ENCODE peak calls at places on chromosomes 2 and 18, in six cellular contexts. G, D, C, O, L and E are unnamed samples.
A peak's percentile ranks its signal among the peaks of the same experiment; 100 is the strongest.

GRCh38 chr2:238601433-238602222 is 174.9 kb downstream of the ASB1 start:
- DNase-seq in G (no peak), D (no peak), O (peak; percentile 88), L (no peak), C (no peak), E (no peak)

GRCh38 chr2:172865422-172865821 is 129.8 kb downstream of the RAPGEF4 start:
- DNase-seq in L (peak; percentile 11), O (no peak), G (no peak), C (no peak), D (no peak), E (no peak)

GRCh38 chr2:53913721-53914120 is 54.0 kb upstream of the GPR75 start:
- DNase-seq in D (no peak), C (no peak), L (no peak), O (peak; percentile 67), G (no peak), E (no peak)

GRCh38 chr18:3710712-3711269 is 260.8 kb downstream of the TGIF1 start:
- DNase-seq in O (no peak), G (no peak), D (no peak), C (peak; percentile 69), L (peak; percentile 78), E (no peak)

GRCh38 chr2:24702800-24703199 is 90.4 kb downstream of the PTRHD1 start:
- DNase-seq in D (no peak), L (peak; percentile 57), O (peak; percentile 65), C (no peak), G (no peak), E (no peak)

GRCh38 chr2:73907840-73908452 is 15.1 kb downstream of the ACTG2 start:
- DNase-seq in G (no peak), L (peak; percentile 33), C (no peak), O (peak; percentile 37), D (peak; percentile 18), E (peak; percentile 18)

GRCh38 chr2:4552099-4552498 is 848.7 kb downstream of the DCDC2C start:
- DNase-seq in O (no peak), D (no peak), C (no peak), G (no peak), L (no peak), E (no peak)

GRCh38 chr2:176139621-176140020 is 10.1 kb downstream of the HOXD8 start:
- DNase-seq in O (no peak), C (no peak), L (no peak), D (no peak), G (no peak), E (no peak)

GRCh38 chr18:427005-427404 is 73.5 kb downstream of the COLEC12 start:
- DNase-seq in L (peak; percentile 4), O (peak; percentile 81), G (no peak), C (no peak), D (no peak), E (no peak)

GRCh38 chr2:15627842-15628684 is 36.4 kb downstream of the DDX1 start:
- DNase-seq in G (no peak), L (no peak), C (no peak), D (no peak), O (no peak), E (no peak)

GRCh38 chr18:32919799-32920198 is 147.0 kb upstream of the KLHL14 start:
- DNase-seq in C (no peak), G (peak; percentile 29), D (no peak), L (peak; percentile 38), O (no peak), E (no peak)

GRCh38 chr18:44709297-44710117 is 28.8 kb downstream of the SETBP1 start:
- DNase-seq in L (no peak), O (no peak), D (no peak), G (no peak), C (no peak), E (no peak)

GRCh38 chr2:222291485-222291841 is 7.3 kb downstream of the PAX3 start:
- DNase-seq in L (no peak), O (no peak), D (no peak), C (no peak), G (no peak), E (no peak)

GRCh38 chr18:13179566-13180113 is 38.9 kb upstream of the LDLRAD4 start:
- DNase-seq in C (no peak), L (no peak), O (no peak), D (no peak), G (no peak), E (no peak)

GRCh38 chr2:80499095-80499494 is 194.5 kb upstream of the LRRTM1 start:
- DNase-seq in L (peak; percentile 32), G (no peak), D (no peak), O (peak; percentile 66), C (no peak), E (no peak)

GRCh38 chr2:46979611-46980010 is 64.0 kb upstream of the MCFD2 start:
- DNase-seq in C (no peak), G (no peak), D (peak; percentile 22), L (no peak), O (no peak), E (no peak)

GRCh38 chr2:33022989-33023731 is 76.4 kb downstream of the LTBP1 start:
- DNase-seq in O (peak; percentile 79), C (no peak), G (no peak), D (no peak), L (peak; percentile 82), E (no peak)

GRCh38 chr2:176087330-176088047 is 3.7 kb upstream of the EVX2 start:
- DNase-seq in O (no peak), L (no peak), D (no peak), C (no peak), G (no peak), E (no peak)

GRCh38 chr2:122100371-122101150 is 345.1 kb downstream of the TSN start:
- DNase-seq in O (peak; percentile 62), G (no peak), D (no peak), C (no peak), L (no peak), E (no peak)

GRCh38 chr2:25000503-25001328 is 29.0 kb upstream of the DNAJC27 start:
- DNase-seq in C (no peak), L (no peak), D (no peak), O (peak; percentile 25), G (no peak), E (no peak)

GRCh38 chr2:59789523-59789922 is 763.9 kb downstream of the BCL11A start:
- DNase-seq in C (no peak), D (no peak), O (no peak), G (no peak), L (no peak), E (no peak)

GRCh38 chr2:86439879-86440630 is 1.1 kb upstream of the KDM3A start:
- DNase-seq in O (peak; percentile 6), C (no peak), D (no peak), G (no peak), L (peak; percentile 13), E (no peak)

GRCh38 chr2:86440631-86441391 is at the start of gene KDM3A:
- DNase-seq in G (peak; percentile 99), L (peak; percentile 100), O (peak; percentile 100), C (peak; percentile 100), D (peak; percentile 98), E (peak; percentile 99)

GRCh38 chr2:86441789-86442641 is 844 bp downstream of the KDM3A start:
- DNase-seq in G (peak; percentile 42), L (peak; percentile 60), C (peak; percentile 50), O (peak; percentile 70), D (peak; percentile 65), E (peak; percentile 73)

GRCh38 chr2:86442642-86443005 is 1.5 kb downstream of the KDM3A start:
- DNase-seq in C (peak; percentile 76), O (peak; percentile 95), L (peak; percentile 92), D (peak; percentile 76), G (peak; percentile 30), E (peak; percentile 79)

GRCh38 chr2:86441392-86441788 is 219 bp downstream of the KDM3A start:
- DNase-seq in G (no peak), C (no peak), L (no peak), D (no peak), O (no peak), E (no peak)
- H3K27ac ChIP-seq in G (peak overlapping the region; percentile 74), C (peak overlapping the region; percentile 97), L (peak overlapping the region; percentile 96), D (peak overlapping the region; percentile 84), O (peak overlapping the region; percentile 99), E (peak overlapping the region; percentile 96)

DNA sequence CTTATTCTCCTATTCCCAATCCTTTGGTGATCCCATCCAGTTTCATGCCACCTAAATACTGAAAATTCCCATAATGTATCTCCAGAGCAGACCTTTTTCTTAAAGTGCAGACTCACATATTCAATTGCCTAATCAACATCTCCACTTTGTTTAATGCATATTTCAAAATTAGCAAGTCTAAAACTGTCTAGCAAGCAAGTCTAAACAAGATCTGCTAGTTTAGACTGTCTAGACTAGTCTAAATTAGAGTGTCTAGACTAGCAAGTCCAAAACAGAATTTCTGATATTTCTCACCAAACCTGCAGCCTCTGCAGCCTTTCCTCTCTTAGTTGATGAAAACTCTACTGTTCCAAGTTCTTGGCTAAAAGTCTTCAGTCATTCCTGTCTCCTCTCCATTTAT is 44.6 kb downstream of the THUMPD2 start:
- DNase-seq in C (no peak), G (no peak), O (no peak), D (no peak), L (no peak), E (no peak)
- H3K4me3 ChIP-seq in C (no peak overlapping the region), G (no peak overlapping the region), O (no peak overlapping the region), D (no peak overlapping the region), L (no peak overlapping the region), E (no peak overlapping the region)

DNA sequence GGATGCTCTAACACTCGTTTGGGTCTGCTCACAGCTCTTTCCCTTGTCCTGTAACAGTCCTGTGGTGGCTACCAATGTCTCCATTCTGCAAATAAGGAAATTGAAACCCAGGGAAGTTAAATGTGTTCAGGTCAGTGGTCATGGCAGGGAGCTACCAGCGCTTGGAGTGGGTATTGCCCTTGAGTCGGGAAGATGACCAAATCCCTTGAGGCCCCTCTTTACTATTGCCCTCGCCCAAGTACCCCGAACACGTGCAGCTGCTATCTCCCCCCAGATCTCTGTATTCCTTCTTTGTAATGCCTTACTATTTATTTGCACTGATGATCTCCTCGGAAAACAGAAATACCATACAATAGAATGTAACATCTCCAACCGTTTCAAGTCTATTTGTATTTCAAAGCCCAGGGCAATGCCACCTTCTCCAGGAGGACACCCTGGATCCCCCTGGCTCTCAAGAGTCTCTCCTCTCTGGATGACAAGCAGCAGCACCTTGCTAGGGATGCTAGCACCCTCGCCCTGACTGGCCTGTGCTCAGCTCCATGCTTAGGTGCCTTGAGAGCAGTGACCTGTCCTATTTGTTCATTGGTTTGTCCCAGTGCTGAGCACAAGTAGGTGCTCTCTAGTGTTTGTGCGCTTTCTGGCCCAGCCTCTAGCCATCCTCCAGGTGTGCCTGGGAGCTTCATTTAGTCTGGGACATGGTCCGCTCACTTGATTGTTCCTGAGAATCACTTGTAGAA is 15.1 kb downstream of the DYSF start:
- DNase-seq in G (no peak), D (no peak), L (no peak), C (no peak), O (no peak), E (no peak)
- H3K27ac ChIP-seq in G (no peak overlapping the region), D (no peak overlapping the region), L (no peak overlapping the region), C (no peak overlapping the region), O (no peak overlapping the region), E (no peak overlapping the region)

GRCh38 chr18:74456017-74456408 is 1.1 kb downstream of the DIPK1C start:
- DNase-seq in D (no peak), O (no peak), C (no peak), L (no peak), G (no peak), E (no peak)
- H3K4me3 ChIP-seq in D (no peak overlapping the region), O (peak overlapping the region; percentile 39), C (peak overlapping the region; percentile 24), L (no peak overlapping the region), G (no peak overlapping the region), E (no peak overlapping the region)

GRCh38 chr2:42224422-42225067 is 55.4 kb downstream of the EML4 start:
- DNase-seq in O (no peak), G (no peak), L (no peak), D (no peak), C (no peak), E (no peak)
- H3K27ac ChIP-seq in O (no peak overlapping the region), G (no peak overlapping the region), L (peak overlapping the region; percentile 19), D (no peak overlapping the region), C (no peak overlapping the region), E (no peak overlapping the region)